ENCODE peak calls at places on chromosomes 2 and 18, in four cellular contexts. X is GM10248, E is epithelial cell of esophagus, Q is fibroblast of mammary gland. G is an unnamed sample.

GRCh38 chr2:2838548-2838845 is 507.4 kb upstream of the MYT1L start:
- DNase-seq in X (no peak), E (no peak), Q (no peak), G (no peak)

GRCh38 chr2:229235136-229235914 is 35.8 kb downstream of the PID1 start:
- DNase-seq in X (no peak), E (peak; percentile 44), Q (peak; percentile 40), G (no peak)

GRCh38 chr2:227115761-227116160 is 48.2 kb downstream of the COL4A4 start:
- DNase-seq in X (no peak), E (no peak), Q (peak; percentile 89), G (no peak)

GRCh38 chr2:48978131-48978530 is 176.2 kb downstream of the FSHR start:
- DNase-seq in X (no peak), E (no peak), Q (no peak), G (no peak)

GRCh38 chr18:51196116-51196810 is 1.2 kb downstream of the MEX3C start:
- DNase-seq in X (peak; percentile 35), E (peak; percentile 11), Q (peak; percentile 31), G (no peak)

GRCh38 chr18:49127606-49128190 is 176.9 kb upstream of the SMAD7 start:
- DNase-seq in X (no peak), E (no peak), Q (no peak), G (no peak)

GRCh38 chr18:63578357-63578958 is 8.7 kb upstream of the SERPINB13 start:
- DNase-seq in X (peak; percentile 21), E (peak; percentile 65), Q (peak; percentile 55), G (peak; percentile 31)

GRCh38 chr2:204251118-204251757 is 294.0 kb upstream of the PARD3B start:
- DNase-seq in X (no peak), E (no peak), Q (no peak), G (no peak)

GRCh38 chr18:43484710-43485109 is 207.4 kb upstream of the SYT4 start:
- DNase-seq in X (no peak), E (peak; percentile 12), Q (no peak), G (no peak)

GRCh38 chr2:234081970-234082822 is 31.7 kb downstream of the SPP2 start:
- DNase-seq in X (no peak), E (peak; percentile 24), Q (no peak), G (no peak)

GRCh38 chr2:23698116-23698732 is 228.7 kb downstream of the ATAD2B start:
- DNase-seq in X (no peak), E (no peak), Q (no peak), G (no peak)

GRCh38 chr2:80548469-80548868 is 243.9 kb upstream of the LRRTM1 start:
- DNase-seq in X (no peak), E (peak; percentile 83), Q (no peak), G (no peak)

GRCh38 chr2:168626610-168627009 is 170.5 kb downstream of the CERS6 start:
- DNase-seq in X (no peak), E (no peak), Q (no peak), G (no peak)

GRCh38 chr2:275457-275856 is 10.7 kb downstream of the ACP1 start:
- DNase-seq in X (peak; percentile 48), E (no peak), Q (no peak), G (peak; percentile 54)

GRCh38 chr2:78701546-78701945 is 324.0 kb upstream of the REG3G start:
- DNase-seq in X (no peak), E (no peak), Q (peak; percentile 1), G (no peak)

GRCh38 chr2:108854484-108854883 is 67.9 kb downstream of the CCDC138 start:
- DNase-seq in X (no peak), E (no peak), Q (no peak), G (no peak)

GRCh38 chr2:164992818-164993217 is 37.5 kb upstream of the SLC38A11 start:
- DNase-seq in X (peak; percentile 13), E (peak; percentile 95), Q (peak; percentile 81), G (peak; percentile 27)

GRCh38 chr2:238938460-238939055 is 90.7 kb downstream of the TWIST2 start:
- DNase-seq in X (no peak), E (peak; percentile 21), Q (peak; percentile 100), G (no peak)

GRCh38 chr2:199973703-199974102 is 18.3 kb downstream of the MAIP1 start:
- DNase-seq in X (no peak), E (peak; percentile 52), Q (peak; percentile 62), G (no peak)

GRCh38 chr2:234628953-234629352 is 132.1 kb upstream of the ARL4C start:
- DNase-seq in X (no peak), E (no peak), Q (no peak), G (no peak)

DNA sequence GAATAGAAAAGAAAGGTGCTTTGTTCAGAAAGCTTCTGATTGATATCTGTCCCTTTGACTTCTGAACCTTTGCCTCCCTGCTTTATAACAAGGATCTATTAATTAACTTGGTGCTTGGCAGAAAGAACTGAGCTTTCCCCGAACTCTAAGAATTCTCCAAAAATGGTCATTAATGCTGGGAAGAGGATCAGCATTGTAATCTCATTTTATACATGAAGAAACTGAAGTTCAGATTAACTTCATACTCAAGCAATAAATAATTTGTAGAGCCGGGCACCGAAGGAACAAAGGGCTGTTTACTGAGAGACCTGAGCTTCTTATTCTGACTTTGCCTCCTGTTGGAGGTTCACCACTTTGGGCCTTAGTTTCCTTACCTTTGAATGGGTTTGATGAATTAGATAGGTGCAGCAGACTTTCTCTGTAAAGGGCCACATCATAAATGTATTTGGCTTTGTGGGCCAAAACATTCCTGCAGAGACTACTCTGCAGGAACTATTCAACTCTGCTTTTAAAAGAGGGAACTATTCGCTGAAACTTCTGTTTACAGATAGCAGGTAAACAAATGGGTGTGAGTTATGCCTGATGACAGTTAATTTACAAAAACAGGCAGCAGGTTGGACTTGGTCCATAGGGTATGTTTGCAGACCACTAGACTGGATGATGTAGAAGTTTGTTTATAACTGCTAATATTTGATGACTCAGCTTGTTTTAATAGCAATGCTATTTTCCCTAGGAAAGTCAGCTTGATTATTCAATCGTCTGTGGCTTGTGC is 272.9 kb downstream of the TGIF1 start:
- DNase-seq in X (no peak), E (no peak), Q (no peak), G (no peak)
- TF ChIP-seq CTCF in X (no peak), E (no peak), Q (no peak), G (no peak)

GRCh38 chr2:74894261-74895030 is 60.5 kb downstream of the HK2 start:
- DNase-seq in X (no peak), E (no peak), Q (peak; percentile 88), G (no peak)
- TF ChIP-seq CTCF in X (no peak), E (no peak), Q (no peak), G (no peak)

DNA sequence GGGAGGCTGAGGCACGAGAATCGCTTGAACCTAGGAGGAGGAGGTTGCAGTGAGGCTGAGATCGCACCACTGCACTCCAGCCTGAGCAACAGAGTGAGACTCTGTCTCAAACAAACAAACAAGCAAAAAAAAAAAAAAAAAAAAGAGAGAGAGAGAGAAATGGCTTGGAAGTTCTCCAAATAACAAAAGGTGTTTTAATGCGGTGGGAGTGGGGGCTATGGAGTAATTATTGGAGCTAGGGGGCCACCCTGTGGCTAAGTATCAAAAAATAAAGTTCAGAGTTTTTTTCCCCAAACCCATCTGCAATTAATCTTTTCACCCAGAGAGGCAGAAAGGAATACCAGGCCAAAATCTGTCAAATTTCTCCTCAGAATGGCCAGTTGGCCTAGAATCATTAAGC is 23.0 kb upstream of the CEP68 start:
- DNase-seq in X (no peak), E (no peak), Q (no peak), G (no peak)
- TF ChIP-seq CTCF in X (peak; percentile 17), E (no peak), Q (peak; percentile 8), G (peak; percentile 19)

DNA sequence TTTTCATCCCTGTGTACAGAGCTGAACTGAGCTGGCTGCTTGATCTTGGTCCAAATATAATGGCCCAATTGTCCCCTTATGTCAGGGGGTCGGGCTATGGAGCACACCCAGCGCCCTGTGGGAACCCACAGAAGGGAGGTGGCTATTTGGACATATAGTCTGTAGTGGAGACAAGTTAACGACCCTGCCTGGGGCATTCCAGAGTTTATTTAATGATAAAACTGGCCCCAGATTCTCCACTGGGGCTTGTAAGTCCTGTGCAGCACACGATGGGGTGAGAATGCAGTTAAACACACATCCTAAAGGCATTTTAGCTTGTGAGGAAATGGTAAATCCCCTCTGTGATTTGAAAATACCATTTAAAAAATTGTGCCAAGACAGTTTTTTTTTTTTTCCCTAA is 72.9 kb downstream of the QPCT start:
- DNase-seq in X (no peak), E (no peak), Q (peak; percentile 47), G (no peak)
- TF ChIP-seq CTCF in X (no peak), E (no peak), Q (no peak), G (no peak)

DNA sequence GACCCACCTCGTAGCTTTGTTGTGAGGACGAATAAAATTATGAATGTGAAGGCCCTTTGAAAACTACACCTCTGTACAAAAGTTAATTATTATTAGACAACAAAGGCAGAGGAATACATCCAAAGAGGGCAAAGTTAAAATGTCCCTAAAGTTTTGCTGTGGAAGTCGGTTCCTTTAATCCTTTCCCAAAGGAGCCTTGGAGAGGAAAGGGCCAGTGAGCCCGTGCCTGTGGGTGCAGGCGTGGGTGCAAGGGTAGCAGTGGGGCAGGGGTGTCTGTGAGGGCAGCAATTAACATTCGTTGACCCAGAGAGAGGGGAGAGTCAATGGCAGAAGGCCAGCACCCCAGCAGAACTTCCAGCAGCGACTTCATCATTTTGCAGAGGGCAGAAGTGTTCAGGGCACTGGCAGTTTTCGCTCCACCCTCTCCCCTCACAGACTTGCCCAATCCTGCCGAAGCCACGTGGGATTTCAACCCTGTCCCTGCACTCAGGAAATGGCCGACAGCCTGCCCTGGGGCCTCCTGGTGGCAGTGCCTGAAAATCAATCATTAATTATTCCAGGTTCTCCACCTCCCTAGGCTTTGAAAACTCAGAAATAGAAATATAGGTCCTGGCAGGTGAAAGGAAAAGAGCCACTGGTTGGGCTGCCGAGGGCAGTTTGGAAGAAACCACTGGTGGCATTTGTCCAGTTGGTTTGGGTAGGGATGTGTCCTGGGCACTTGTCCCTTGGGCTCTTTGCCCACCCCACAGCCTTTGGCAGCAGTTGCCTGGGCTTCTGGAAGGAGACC is 4.2 kb upstream of the PAX8 start:
- DNase-seq in X (no peak), E (peak; percentile 50), Q (no peak), G (no peak)
- TF ChIP-seq CTCF in X (no peak), E (peak; percentile 27), Q (no peak), G (no peak)

GRCh38 chr2:73291461-73292315 is 1.7 kb downstream of the EGR4 start:
- DNase-seq in X (no peak), E (no peak), Q (no peak), G (peak; percentile 47)
- TF ChIP-seq CTCF in X (no peak), E (no peak), Q (peak; percentile 8), G (no peak)

GRCh38 chr2:43104763-43105162 is 121.6 kb downstream of the ZFP36L2 start:
- DNase-seq in X (no peak), E (no peak), Q (no peak), G (no peak)
- TF ChIP-seq CTCF in X (no peak), E (no peak), Q (no peak), G (no peak)

G was measured in GM13976.